ENCODE peak calls at places on chromosome 5, in ten cellular contexts. One of them, this sample, is unnamed.

GRCh38 chr5:35776757-35777156 is 79.9 kb upstream of the IL7R start:
- DNase-seq in cardiac fibroblast: no peak
- DNase-seq in BE2C: no peak
- DNase-seq in HFF-Myc: no peak
- DNase-seq in prostate gland: no peak
- DNase-seq in breast epithelium: no peak
- DNase-seq in foreskin fibroblast: no peak
- DNase-seq in astrocyte of the cerebellum: no peak
- DNase-seq in OCI-LY7: no peak
- DNase-seq in pancreas: no peak
- DNase-seq in this sample: no peak

GRCh38 chr5:172113036-172113435 is 75.0 kb downstream of the STK10 start:
- DNase-seq in cardiac fibroblast: no peak
- DNase-seq in BE2C: no peak
- DNase-seq in HFF-Myc: no peak
- DNase-seq in prostate gland: no peak
- DNase-seq in breast epithelium: no peak
- DNase-seq in foreskin fibroblast: no peak
- DNase-seq in astrocyte of the cerebellum: peak; percentile 88
- DNase-seq in OCI-LY7: peak; percentile 57
- DNase-seq in pancreas: no peak
- DNase-seq in this sample: no peak

GRCh38 chr5:99922386-99922785 is 612.8 kb upstream of the FAM174A start:
- DNase-seq in cardiac fibroblast: no peak
- DNase-seq in BE2C: no peak
- DNase-seq in HFF-Myc: no peak
- DNase-seq in prostate gland: no peak
- DNase-seq in breast epithelium: no peak
- DNase-seq in foreskin fibroblast: no peak
- DNase-seq in astrocyte of the cerebellum: no peak
- DNase-seq in OCI-LY7: no peak
- DNase-seq in pancreas: no peak
- DNase-seq in this sample: peak; percentile 6

GRCh38 chr5:92552206-92553160 is 1028.5 kb downstream of the NR2F1-AS1 start:
- DNase-seq in cardiac fibroblast: peak; percentile 99
- DNase-seq in BE2C: no peak
- DNase-seq in HFF-Myc: peak; percentile 90
- DNase-seq in prostate gland: no peak
- DNase-seq in breast epithelium: no peak
- DNase-seq in foreskin fibroblast: peak; percentile 96
- DNase-seq in astrocyte of the cerebellum: peak; percentile 98
- DNase-seq in OCI-LY7: no peak
- DNase-seq in pancreas: no peak
- DNase-seq in this sample: peak; percentile 62

GRCh38 chr5:180208435-180209081 is 453 bp downstream of the RASGEF1C start:
- DNase-seq in cardiac fibroblast: no peak
- DNase-seq in BE2C: peak; percentile 55
- DNase-seq in HFF-Myc: no peak
- DNase-seq in prostate gland: no peak
- DNase-seq in breast epithelium: no peak
- DNase-seq in foreskin fibroblast: no peak
- DNase-seq in astrocyte of the cerebellum: no peak
- DNase-seq in OCI-LY7: no peak
- DNase-seq in pancreas: no peak
- DNase-seq in this sample: no peak

GRCh38 chr5:2818936-2819335 is 67.5 kb upstream of the IRX2 start:
- DNase-seq in cardiac fibroblast: no peak
- DNase-seq in BE2C: no peak
- DNase-seq in HFF-Myc: no peak
- DNase-seq in prostate gland: no peak
- DNase-seq in breast epithelium: no peak
- DNase-seq in foreskin fibroblast: no peak
- DNase-seq in astrocyte of the cerebellum: no peak
- DNase-seq in OCI-LY7: no peak
- DNase-seq in pancreas: no peak
- DNase-seq in this sample: no peak

GRCh38 chr5:21802100-21802499 is 1051.0 kb downstream of the CDH12 start:
- DNase-seq in cardiac fibroblast: no peak
- DNase-seq in BE2C: no peak
- DNase-seq in HFF-Myc: no peak
- DNase-seq in prostate gland: no peak
- DNase-seq in breast epithelium: no peak
- DNase-seq in foreskin fibroblast: no peak
- DNase-seq in astrocyte of the cerebellum: no peak
- DNase-seq in OCI-LY7: no peak
- DNase-seq in pancreas: no peak
- DNase-seq in this sample: no peak

GRCh38 chr5:82720764-82721163 is 356.4 kb downstream of the TMEM167A start:
- DNase-seq in cardiac fibroblast: peak; percentile 15
- DNase-seq in BE2C: no peak
- DNase-seq in HFF-Myc: no peak
- DNase-seq in prostate gland: no peak
- DNase-seq in breast epithelium: no peak
- DNase-seq in foreskin fibroblast: no peak
- DNase-seq in astrocyte of the cerebellum: no peak
- DNase-seq in OCI-LY7: no peak
- DNase-seq in pancreas: no peak
- DNase-seq in this sample: no peak

GRCh38 chr5:98458004-98458403 is 315.5 kb upstream of the RGMB start:
- DNase-seq in cardiac fibroblast: peak; percentile 84
- DNase-seq in BE2C: no peak
- DNase-seq in HFF-Myc: peak; percentile 57
- DNase-seq in prostate gland: no peak
- DNase-seq in breast epithelium: no peak
- DNase-seq in foreskin fibroblast: peak; percentile 66
- DNase-seq in astrocyte of the cerebellum: peak; percentile 36
- DNase-seq in OCI-LY7: no peak
- DNase-seq in pancreas: no peak
- DNase-seq in this sample: no peak

GRCh38 chr5:37375091-37375490 is 4.0 kb upstream of the WDR70 start:
- DNase-seq in cardiac fibroblast: no peak
- DNase-seq in BE2C: no peak
- DNase-seq in HFF-Myc: no peak
- DNase-seq in prostate gland: no peak
- DNase-seq in breast epithelium: no peak
- DNase-seq in foreskin fibroblast: no peak
- DNase-seq in astrocyte of the cerebellum: peak; percentile 5
- DNase-seq in OCI-LY7: no peak
- DNase-seq in pancreas: no peak
- DNase-seq in this sample: no peak

GRCh38 chr5:83377131-83377865 is 94.2 kb upstream of the VCAN start:
- DNase-seq in cardiac fibroblast: peak; percentile 85
- DNase-seq in BE2C: no peak
- DNase-seq in HFF-Myc: peak; percentile 77
- DNase-seq in prostate gland: no peak
- DNase-seq in breast epithelium: no peak
- DNase-seq in foreskin fibroblast: peak; percentile 81
- DNase-seq in astrocyte of the cerebellum: no peak
- DNase-seq in OCI-LY7: no peak
- DNase-seq in pancreas: no peak
- DNase-seq in this sample: no peak

DNA sequence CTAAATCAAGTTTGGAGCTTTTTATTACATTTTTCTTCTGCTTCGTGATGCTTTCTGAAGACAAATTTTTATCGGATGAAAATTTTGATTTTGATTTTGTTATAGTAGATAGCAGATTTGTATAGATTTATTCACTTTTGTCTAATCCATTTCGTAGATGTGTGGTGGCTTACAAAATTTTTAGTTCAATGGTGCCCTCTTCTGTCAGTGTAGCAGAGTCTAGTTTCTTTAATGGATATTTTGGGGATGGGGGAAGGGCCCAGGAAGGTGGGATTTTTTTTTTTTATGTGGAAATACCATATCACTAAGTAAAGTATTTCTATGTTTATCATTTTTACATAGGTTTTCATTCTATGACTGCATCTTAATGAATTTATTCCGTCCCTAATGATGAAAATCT is 259.9 kb upstream of the TARS1 start:
- DNase-seq in cardiac fibroblast: peak; percentile 82
- DNase-seq in BE2C: no peak
- DNase-seq in HFF-Myc: no peak
- DNase-seq in prostate gland: no peak
- DNase-seq in breast epithelium: no peak
- DNase-seq in foreskin fibroblast: peak; percentile 43
- DNase-seq in astrocyte of the cerebellum: peak; percentile 51
- DNase-seq in OCI-LY7: no peak
- DNase-seq in pancreas: no peak
- DNase-seq in this sample: peak; percentile 7
- TF ChIP-seq CTCF in cardiac fibroblast: peak; percentile 46
- TF ChIP-seq CTCF in BE2C: peak; percentile 18
- TF ChIP-seq CTCF in HFF-Myc: peak; percentile 22
- TF ChIP-seq CTCF in prostate gland: no peak
- TF ChIP-seq CTCF in breast epithelium: no peak
- TF ChIP-seq CTCF in foreskin fibroblast: peak; percentile 41
- TF ChIP-seq CTCF in astrocyte of the cerebellum: peak; percentile 41
- TF ChIP-seq CTCF in OCI-LY7: peak; percentile 40
- TF ChIP-seq CTCF in pancreas: no peak
- TF ChIP-seq CTCF in this sample: peak; percentile 60

GRCh38 chr5:177309351-177310191 is 2.1 kb downstream of the MXD3 start:
- DNase-seq in cardiac fibroblast: peak; percentile 77
- DNase-seq in BE2C: peak; percentile 80
- DNase-seq in HFF-Myc: peak; percentile 45
- DNase-seq in prostate gland: peak; percentile 65
- DNase-seq in breast epithelium: peak; percentile 63
- DNase-seq in foreskin fibroblast: peak; percentile 49
- DNase-seq in astrocyte of the cerebellum: peak; percentile 29
- DNase-seq in OCI-LY7: peak; percentile 78
- DNase-seq in pancreas: peak; percentile 44
- DNase-seq in this sample: peak; percentile 73
- H3K4me3 ChIP-seq in cardiac fibroblast: no peak overlapping the region
- H3K4me3 ChIP-seq in BE2C: peak overlapping the region; percentile 78
- H3K4me3 ChIP-seq in HFF-Myc: no peak overlapping the region
- H3K4me3 ChIP-seq in prostate gland: no peak overlapping the region
- H3K4me3 ChIP-seq in breast epithelium: no peak overlapping the region
- H3K4me3 ChIP-seq in foreskin fibroblast: no peak overlapping the region
- H3K4me3 ChIP-seq in astrocyte of the cerebellum: no peak overlapping the region
- H3K4me3 ChIP-seq in OCI-LY7: peak overlapping the region; percentile 94
- H3K4me3 ChIP-seq in pancreas: no peak overlapping the region
- H3K4me3 ChIP-seq in this sample: no peak overlapping the region

DNA sequence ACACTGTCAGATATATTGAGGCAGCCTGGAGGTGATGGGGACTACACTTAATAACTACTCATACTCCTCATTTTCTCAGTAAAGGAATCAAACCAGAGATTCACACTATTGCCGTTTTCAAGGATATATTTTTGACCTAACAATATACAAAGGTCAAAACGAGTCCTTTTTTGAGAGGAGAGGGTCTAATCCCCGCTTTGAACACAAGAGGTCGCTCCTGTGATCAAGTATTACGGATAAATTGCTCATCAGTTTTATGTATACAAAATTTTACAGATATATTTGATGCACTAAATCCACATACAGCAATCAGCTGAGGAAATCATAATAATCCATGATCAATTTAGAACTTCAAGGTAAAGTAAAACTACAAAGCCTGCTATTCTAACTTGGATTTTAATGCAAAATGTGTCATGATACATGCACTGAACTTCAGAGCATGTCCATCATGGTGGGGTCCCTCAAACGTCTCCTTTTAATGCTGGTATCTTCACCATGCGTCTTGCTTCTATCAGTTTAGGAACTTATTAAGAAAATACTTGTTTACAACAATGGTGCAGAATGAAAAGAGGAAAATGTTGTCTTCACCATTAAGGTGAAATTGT is 2.5 kb upstream of the ISL1 start:
- DNase-seq in cardiac fibroblast: peak; percentile 47
- DNase-seq in BE2C: peak; percentile 63
- DNase-seq in HFF-Myc: no peak
- DNase-seq in prostate gland: no peak
- DNase-seq in breast epithelium: no peak
- DNase-seq in foreskin fibroblast: no peak
- DNase-seq in astrocyte of the cerebellum: no peak
- DNase-seq in OCI-LY7: peak; percentile 32
- DNase-seq in pancreas: no peak
- DNase-seq in this sample: no peak
- TF ChIP-seq CTCF in cardiac fibroblast: peak; percentile 64
- TF ChIP-seq CTCF in BE2C: peak; percentile 87
- TF ChIP-seq CTCF in HFF-Myc: peak; percentile 69
- TF ChIP-seq CTCF in prostate gland: no peak
- TF ChIP-seq CTCF in breast epithelium: no peak
- TF ChIP-seq CTCF in foreskin fibroblast: peak; percentile 70
- TF ChIP-seq CTCF in astrocyte of the cerebellum: peak; percentile 55
- TF ChIP-seq CTCF in OCI-LY7: peak; percentile 85
- TF ChIP-seq CTCF in pancreas: peak; percentile 38
- TF ChIP-seq CTCF in this sample: peak; percentile 64

GRCh38 chr5:59204114-59204897 is 621.4 kb downstream of the RAB3C start:
- DNase-seq in cardiac fibroblast: no peak
- DNase-seq in BE2C: no peak
- DNase-seq in HFF-Myc: no peak
- DNase-seq in prostate gland: no peak
- DNase-seq in breast epithelium: no peak
- DNase-seq in foreskin fibroblast: no peak
- DNase-seq in astrocyte of the cerebellum: no peak
- DNase-seq in OCI-LY7: no peak
- DNase-seq in pancreas: no peak
- DNase-seq in this sample: no peak
- H3K4me3 ChIP-seq in cardiac fibroblast: no peak overlapping the region
- H3K4me3 ChIP-seq in BE2C: no peak overlapping the region
- H3K4me3 ChIP-seq in HFF-Myc: no peak overlapping the region
- H3K4me3 ChIP-seq in prostate gland: no peak overlapping the region
- H3K4me3 ChIP-seq in breast epithelium: no peak overlapping the region
- H3K4me3 ChIP-seq in foreskin fibroblast: no peak overlapping the region
- H3K4me3 ChIP-seq in astrocyte of the cerebellum: no peak overlapping the region
- H3K4me3 ChIP-seq in OCI-LY7: no peak overlapping the region
- H3K4me3 ChIP-seq in pancreas: no peak overlapping the region
- H3K4me3 ChIP-seq in this sample: no peak overlapping the region

DNA sequence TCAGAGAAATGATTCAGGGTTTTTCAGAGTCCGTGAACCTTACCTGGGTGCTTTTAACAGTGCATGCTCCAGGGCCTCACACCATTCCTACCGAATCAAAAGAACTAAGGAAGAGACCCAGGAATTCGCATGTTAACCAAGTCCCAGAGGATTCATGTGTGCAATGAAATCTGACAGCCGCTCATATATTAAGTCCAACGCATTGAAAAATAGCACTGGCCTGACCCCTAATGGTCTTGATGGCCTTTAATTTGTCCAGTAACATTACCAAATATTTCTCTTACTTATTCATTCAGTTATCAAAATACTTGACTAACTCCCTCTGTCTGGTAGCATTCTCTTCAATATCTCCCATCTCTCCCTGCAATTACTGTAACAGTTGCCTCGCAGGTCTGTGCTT is 55.0 kb upstream of the MARCHF11 start:
- DNase-seq in cardiac fibroblast: no peak
- DNase-seq in BE2C: peak; percentile 15
- DNase-seq in HFF-Myc: no peak
- DNase-seq in prostate gland: no peak
- DNase-seq in breast epithelium: no peak
- DNase-seq in foreskin fibroblast: no peak
- DNase-seq in astrocyte of the cerebellum: no peak
- DNase-seq in OCI-LY7: no peak
- DNase-seq in pancreas: no peak
- DNase-seq in this sample: no peak
- TF ChIP-seq CTCF in cardiac fibroblast: no peak
- TF ChIP-seq CTCF in BE2C: peak; percentile 40
- TF ChIP-seq CTCF in HFF-Myc: no peak
- TF ChIP-seq CTCF in prostate gland: no peak
- TF ChIP-seq CTCF in breast epithelium: no peak
- TF ChIP-seq CTCF in foreskin fibroblast: no peak
- TF ChIP-seq CTCF in astrocyte of the cerebellum: no peak
- TF ChIP-seq CTCF in OCI-LY7: no peak
- TF ChIP-seq CTCF in pancreas: no peak
- TF ChIP-seq CTCF in this sample: peak; percentile 28

GRCh38 chr5:6452622-6453504 is 4.2 kb downstream of the UBE2QL1 start:
- DNase-seq in cardiac fibroblast: no peak
- DNase-seq in BE2C: no peak
- DNase-seq in HFF-Myc: no peak
- DNase-seq in prostate gland: no peak
- DNase-seq in breast epithelium: no peak
- DNase-seq in foreskin fibroblast: no peak
- DNase-seq in astrocyte of the cerebellum: no peak
- DNase-seq in OCI-LY7: no peak
- DNase-seq in pancreas: no peak
- DNase-seq in this sample: no peak
- H3K4me3 ChIP-seq in cardiac fibroblast: no peak overlapping the region
- H3K4me3 ChIP-seq in BE2C: no peak overlapping the region
- H3K4me3 ChIP-seq in HFF-Myc: no peak overlapping the region
- H3K4me3 ChIP-seq in prostate gland: no peak overlapping the region
- H3K4me3 ChIP-seq in breast epithelium: no peak overlapping the region
- H3K4me3 ChIP-seq in foreskin fibroblast: no peak overlapping the region
- H3K4me3 ChIP-seq in astrocyte of the cerebellum: no peak overlapping the region
- H3K4me3 ChIP-seq in OCI-LY7: no peak overlapping the region
- H3K4me3 ChIP-seq in pancreas: no peak overlapping the region
- H3K4me3 ChIP-seq in this sample: no peak overlapping the region